ENCODE peak calls at places on chromosomes 4 and X, in seven cellular contexts. One of them, this sample, is unnamed.

GRCh38 chrX:54064564-54064963 is 20.3 kb upstream of the PHF8 start:
- DNase-seq in heart right ventricle: no peak
- DNase-seq in NCI-H2171 treated with DMSO at 0.1 percent for 48 hours: no peak
- DNase-seq in NB4: no peak
- DNase-seq in choroid plexus epithelial cell: no peak
- DNase-seq in RCC 7860: peak
- DNase-seq in activated CD4-positive, CD25-positive, alpha-beta regulatory T cell treated with anti-CD3 and anti-CD28 coated beads, Interleukin-2, amount 50 U/mL, for 72 hours: no peak
- DNase-seq in this sample: no peak

GRCh38 chr4:22071749-22072148 is 123.2 kb upstream of the KCNIP4 start:
- DNase-seq in activated CD4-positive, CD25-positive, alpha-beta regulatory T cell treated with anti-CD3 and anti-CD28 coated beads, Interleukin-2, amount 50 U/mL, for 72 hours: no peak
- DNase-seq in NB4: no peak
- DNase-seq in RCC 7860: peak
- DNase-seq in heart right ventricle: no peak
- DNase-seq in choroid plexus epithelial cell: no peak
- DNase-seq in NCI-H2171 treated with DMSO at 0.1 percent for 48 hours: no peak
- DNase-seq in this sample: no peak

GRCh38 chrX:55161581-55161980 is 58.6 kb upstream of the PAGE5 start:
- DNase-seq in activated CD4-positive, CD25-positive, alpha-beta regulatory T cell treated with anti-CD3 and anti-CD28 coated beads, Interleukin-2, amount 50 U/mL, for 72 hours: no peak
- DNase-seq in NCI-H2171 treated with DMSO at 0.1 percent for 48 hours: no peak
- DNase-seq in heart right ventricle: no peak
- DNase-seq in RCC 7860: no peak
- DNase-seq in NB4: no peak
- DNase-seq in choroid plexus epithelial cell: no peak
- DNase-seq in this sample: no peak

GRCh38 chrX:46034868-46035267 is 510.4 kb downstream of the ZNF674 start:
- DNase-seq in activated CD4-positive, CD25-positive, alpha-beta regulatory T cell treated with anti-CD3 and anti-CD28 coated beads, Interleukin-2, amount 50 U/mL, for 72 hours: no peak
- DNase-seq in choroid plexus epithelial cell: no peak
- DNase-seq in NCI-H2171 treated with DMSO at 0.1 percent for 48 hours: no peak
- DNase-seq in RCC 7860: no peak
- DNase-seq in NB4: no peak
- DNase-seq in heart right ventricle: no peak
- DNase-seq in this sample: no peak

GRCh38 chrX:8139713-8140112 is 31.4 kb downstream of the VCX2 start:
- DNase-seq in heart right ventricle: no peak
- DNase-seq in NCI-H2171 treated with DMSO at 0.1 percent for 48 hours: no peak
- DNase-seq in RCC 7860: no peak
- DNase-seq in NB4: peak
- DNase-seq in activated CD4-positive, CD25-positive, alpha-beta regulatory T cell treated with anti-CD3 and anti-CD28 coated beads, Interleukin-2, amount 50 U/mL, for 72 hours: no peak
- DNase-seq in choroid plexus epithelial cell: peak
- DNase-seq in this sample: no peak

GRCh38 chr4:8916251-8916913 is 44.7 kb upstream of the HMX1 start:
- DNase-seq in choroid plexus epithelial cell: no peak
- DNase-seq in RCC 7860: no peak
- DNase-seq in heart right ventricle: no peak
- DNase-seq in NB4: peak
- DNase-seq in activated CD4-positive, CD25-positive, alpha-beta regulatory T cell treated with anti-CD3 and anti-CD28 coated beads, Interleukin-2, amount 50 U/mL, for 72 hours: no peak
- DNase-seq in NCI-H2171 treated with DMSO at 0.1 percent for 48 hours: no peak
- DNase-seq in this sample: peak

GRCh38 chrX:3549442-3549875 is 164.0 kb downstream of the PRKX start:
- DNase-seq in NCI-H2171 treated with DMSO at 0.1 percent for 48 hours: peak
- DNase-seq in activated CD4-positive, CD25-positive, alpha-beta regulatory T cell treated with anti-CD3 and anti-CD28 coated beads, Interleukin-2, amount 50 U/mL, for 72 hours: no peak
- DNase-seq in heart right ventricle: peak
- DNase-seq in NB4: peak
- DNase-seq in RCC 7860: no peak
- DNase-seq in choroid plexus epithelial cell: peak
- DNase-seq in this sample: no peak

GRCh38 chrX:122579521-122579920 is 604.6 kb upstream of the GRIA3 start:
- DNase-seq in choroid plexus epithelial cell: peak
- DNase-seq in NCI-H2171 treated with DMSO at 0.1 percent for 48 hours: no peak
- DNase-seq in NB4: no peak
- DNase-seq in activated CD4-positive, CD25-positive, alpha-beta regulatory T cell treated with anti-CD3 and anti-CD28 coated beads, Interleukin-2, amount 50 U/mL, for 72 hours: no peak
- DNase-seq in heart right ventricle: no peak
- DNase-seq in RCC 7860: no peak
- DNase-seq in this sample: no peak

GRCh38 chr4:70613893-70614572 is 14.5 kb upstream of the ENAM start:
- DNase-seq in choroid plexus epithelial cell: peak
- DNase-seq in activated CD4-positive, CD25-positive, alpha-beta regulatory T cell treated with anti-CD3 and anti-CD28 coated beads, Interleukin-2, amount 50 U/mL, for 72 hours: no peak
- DNase-seq in RCC 7860: no peak
- DNase-seq in NB4: no peak
- DNase-seq in heart right ventricle: no peak
- DNase-seq in NCI-H2171 treated with DMSO at 0.1 percent for 48 hours: no peak
- DNase-seq in this sample: no peak

GRCh38 chr4:106478152-106478551 is 109.6 kb upstream of the GIMD1 start:
- DNase-seq in NB4: no peak
- DNase-seq in choroid plexus epithelial cell: no peak
- DNase-seq in activated CD4-positive, CD25-positive, alpha-beta regulatory T cell treated with anti-CD3 and anti-CD28 coated beads, Interleukin-2, amount 50 U/mL, for 72 hours: no peak
- DNase-seq in NCI-H2171 treated with DMSO at 0.1 percent for 48 hours: no peak
- DNase-seq in RCC 7860: no peak
- DNase-seq in heart right ventricle: no peak
- DNase-seq in this sample: no peak

GRCh38 chr4:36835246-36835645 is 409.3 kb upstream of the NWD2 start:
- DNase-seq in heart right ventricle: no peak
- DNase-seq in NB4: no peak
- DNase-seq in activated CD4-positive, CD25-positive, alpha-beta regulatory T cell treated with anti-CD3 and anti-CD28 coated beads, Interleukin-2, amount 50 U/mL, for 72 hours: no peak
- DNase-seq in RCC 7860: no peak
- DNase-seq in choroid plexus epithelial cell: no peak
- DNase-seq in NCI-H2171 treated with DMSO at 0.1 percent for 48 hours: no peak
- DNase-seq in this sample: no peak

GRCh38 chr4:14888790-14889189 is 113.5 kb upstream of the CPEB2 start:
- DNase-seq in choroid plexus epithelial cell: peak
- DNase-seq in NB4: no peak
- DNase-seq in NCI-H2171 treated with DMSO at 0.1 percent for 48 hours: no peak
- DNase-seq in RCC 7860: no peak
- DNase-seq in heart right ventricle: no peak
- DNase-seq in activated CD4-positive, CD25-positive, alpha-beta regulatory T cell treated with anti-CD3 and anti-CD28 coated beads, Interleukin-2, amount 50 U/mL, for 72 hours: no peak
- DNase-seq in this sample: no peak

GRCh38 chrX:119181491-119181890 is 53.9 kb upstream of the KIAA1210 start:
- DNase-seq in NCI-H2171 treated with DMSO at 0.1 percent for 48 hours: no peak
- DNase-seq in activated CD4-positive, CD25-positive, alpha-beta regulatory T cell treated with anti-CD3 and anti-CD28 coated beads, Interleukin-2, amount 50 U/mL, for 72 hours: no peak
- DNase-seq in choroid plexus epithelial cell: no peak
- DNase-seq in NB4: peak
- DNase-seq in RCC 7860: no peak
- DNase-seq in heart right ventricle: no peak
- DNase-seq in this sample: no peak

GRCh38 chr4:64617813-64618212 is 208.6 kb upstream of the TECRL start:
- DNase-seq in RCC 7860: no peak
- DNase-seq in activated CD4-positive, CD25-positive, alpha-beta regulatory T cell treated with anti-CD3 and anti-CD28 coated beads, Interleukin-2, amount 50 U/mL, for 72 hours: no peak
- DNase-seq in choroid plexus epithelial cell: no peak
- DNase-seq in heart right ventricle: no peak
- DNase-seq in NB4: peak
- DNase-seq in NCI-H2171 treated with DMSO at 0.1 percent for 48 hours: peak
- DNase-seq in this sample: no peak

GRCh38 chrX:50721771-50722521 is 92.0 kb downstream of the SHROOM4 start:
- DNase-seq in activated CD4-positive, CD25-positive, alpha-beta regulatory T cell treated with anti-CD3 and anti-CD28 coated beads, Interleukin-2, amount 50 U/mL, for 72 hours: no peak
- DNase-seq in choroid plexus epithelial cell: no peak
- DNase-seq in NB4: no peak
- DNase-seq in RCC 7860: no peak
- DNase-seq in NCI-H2171 treated with DMSO at 0.1 percent for 48 hours: no peak
- DNase-seq in heart right ventricle: no peak
- DNase-seq in this sample: no peak

GRCh38 chr4:3402409-3403103 is 39.2 kb upstream of the HGFAC start:
- DNase-seq in NB4: no peak
- DNase-seq in RCC 7860: peak
- DNase-seq in NCI-H2171 treated with DMSO at 0.1 percent for 48 hours: no peak
- DNase-seq in choroid plexus epithelial cell: peak
- DNase-seq in activated CD4-positive, CD25-positive, alpha-beta regulatory T cell treated with anti-CD3 and anti-CD28 coated beads, Interleukin-2, amount 50 U/mL, for 72 hours: no peak
- DNase-seq in heart right ventricle: peak
- DNase-seq in this sample: peak

GRCh38 chr4:167415461-167415860 is 181.2 kb upstream of the SPOCK3 start:
- DNase-seq in heart right ventricle: no peak
- DNase-seq in choroid plexus epithelial cell: no peak
- DNase-seq in activated CD4-positive, CD25-positive, alpha-beta regulatory T cell treated with anti-CD3 and anti-CD28 coated beads, Interleukin-2, amount 50 U/mL, for 72 hours: no peak
- DNase-seq in NCI-H2171 treated with DMSO at 0.1 percent for 48 hours: no peak
- DNase-seq in NB4: no peak
- DNase-seq in RCC 7860: no peak
- DNase-seq in this sample: no peak

GRCh38 chr4:139279723-139280620 is at the start of gene MGARP:
- DNase-seq in NB4: no peak
- DNase-seq in NCI-H2171 treated with DMSO at 0.1 percent for 48 hours: no peak
- DNase-seq in RCC 7860: no peak
- DNase-seq in choroid plexus epithelial cell: peak
- DNase-seq in heart right ventricle: peak
- DNase-seq in activated CD4-positive, CD25-positive, alpha-beta regulatory T cell treated with anti-CD3 and anti-CD28 coated beads, Interleukin-2, amount 50 U/mL, for 72 hours: no peak
- DNase-seq in this sample: peak

GRCh38 chr4:121900132-121900983 is 30.1 kb upstream of the BBS7 start:
- DNase-seq in NCI-H2171 treated with DMSO at 0.1 percent for 48 hours: peak
- DNase-seq in NB4: peak
- DNase-seq in activated CD4-positive, CD25-positive, alpha-beta regulatory T cell treated with anti-CD3 and anti-CD28 coated beads, Interleukin-2, amount 50 U/mL, for 72 hours: peak
- DNase-seq in choroid plexus epithelial cell: peak
- DNase-seq in RCC 7860: peak
- DNase-seq in heart right ventricle: no peak
- DNase-seq in this sample: peak

GRCh38 chr4:21474195-21474594 is 474.4 kb downstream of the KCNIP4 start:
- DNase-seq in choroid plexus epithelial cell: no peak
- DNase-seq in NB4: no peak
- DNase-seq in heart right ventricle: no peak
- DNase-seq in activated CD4-positive, CD25-positive, alpha-beta regulatory T cell treated with anti-CD3 and anti-CD28 coated beads, Interleukin-2, amount 50 U/mL, for 72 hours: no peak
- DNase-seq in NCI-H2171 treated with DMSO at 0.1 percent for 48 hours: no peak
- DNase-seq in RCC 7860: no peak
- DNase-seq in this sample: no peak

GRCh38 chr4:108694423-108694822 is 44.0 kb downstream of the OSTC start:
- DNase-seq in choroid plexus epithelial cell: no peak
- DNase-seq in NB4: no peak
- DNase-seq in NCI-H2171 treated with DMSO at 0.1 percent for 48 hours: no peak
- DNase-seq in heart right ventricle: no peak
- DNase-seq in RCC 7860: no peak
- DNase-seq in activated CD4-positive, CD25-positive, alpha-beta regulatory T cell treated with anti-CD3 and anti-CD28 coated beads, Interleukin-2, amount 50 U/mL, for 72 hours: no peak
- DNase-seq in this sample: no peak

GRCh38 chr4:6019316-6020263 is 1.4 kb upstream of the C4orf50 start:
- DNase-seq in NCI-H2171 treated with DMSO at 0.1 percent for 48 hours: peak
- DNase-seq in activated CD4-positive, CD25-positive, alpha-beta regulatory T cell treated with anti-CD3 and anti-CD28 coated beads, Interleukin-2, amount 50 U/mL, for 72 hours: peak
- DNase-seq in RCC 7860: peak
- DNase-seq in heart right ventricle: no peak
- DNase-seq in NB4: peak
- DNase-seq in choroid plexus epithelial cell: peak
- DNase-seq in this sample: peak

GRCh38 chr4:128803783-128804182 is 5.7 kb upstream of the JADE1 start:
- DNase-seq in choroid plexus epithelial cell: no peak
- DNase-seq in RCC 7860: no peak
- DNase-seq in heart right ventricle: no peak
- DNase-seq in NB4: no peak
- DNase-seq in activated CD4-positive, CD25-positive, alpha-beta regulatory T cell treated with anti-CD3 and anti-CD28 coated beads, Interleukin-2, amount 50 U/mL, for 72 hours: no peak
- DNase-seq in NCI-H2171 treated with DMSO at 0.1 percent for 48 hours: no peak
- DNase-seq in this sample: no peak

GRCh38 chrX:35351795-35352483 is 409.3 kb downstream of the FAM47B start:
- DNase-seq in NB4: no peak
- DNase-seq in NCI-H2171 treated with DMSO at 0.1 percent for 48 hours: no peak
- DNase-seq in heart right ventricle: no peak
- DNase-seq in choroid plexus epithelial cell: no peak
- DNase-seq in activated CD4-positive, CD25-positive, alpha-beta regulatory T cell treated with anti-CD3 and anti-CD28 coated beads, Interleukin-2, amount 50 U/mL, for 72 hours: no peak
- DNase-seq in RCC 7860: no peak
- DNase-seq in this sample: no peak

GRCh38 chr4:144819591-144819990 is 173.6 kb downstream of the HHIP start:
- DNase-seq in NB4: no peak
- DNase-seq in NCI-H2171 treated with DMSO at 0.1 percent for 48 hours: no peak
- DNase-seq in activated CD4-positive, CD25-positive, alpha-beta regulatory T cell treated with anti-CD3 and anti-CD28 coated beads, Interleukin-2, amount 50 U/mL, for 72 hours: no peak
- DNase-seq in choroid plexus epithelial cell: peak
- DNase-seq in RCC 7860: no peak
- DNase-seq in heart right ventricle: no peak
- DNase-seq in this sample: no peak

GRCh38 chrX:47817421-47817820 is 19.3 kb upstream of the ZNF81 start:
- DNase-seq in RCC 7860: no peak
- DNase-seq in NB4: no peak
- DNase-seq in choroid plexus epithelial cell: peak
- DNase-seq in NCI-H2171 treated with DMSO at 0.1 percent for 48 hours: no peak
- DNase-seq in activated CD4-positive, CD25-positive, alpha-beta regulatory T cell treated with anti-CD3 and anti-CD28 coated beads, Interleukin-2, amount 50 U/mL, for 72 hours: no peak
- DNase-seq in heart right ventricle: no peak
- DNase-seq in this sample: no peak

GRCh38 chrX:154714925-154715324 is 36.0 kb downstream of the GAB3 start:
- DNase-seq in choroid plexus epithelial cell: peak
- DNase-seq in NB4: peak
- DNase-seq in NCI-H2171 treated with DMSO at 0.1 percent for 48 hours: peak
- DNase-seq in RCC 7860: peak
- DNase-seq in heart right ventricle: no peak
- DNase-seq in activated CD4-positive, CD25-positive, alpha-beta regulatory T cell treated with anti-CD3 and anti-CD28 coated beads, Interleukin-2, amount 50 U/mL, for 72 hours: peak
- DNase-seq in this sample: peak

GRCh38 chrX:77743720-77744119 is 42.3 kb downstream of the ATRX start:
- DNase-seq in NB4: no peak
- DNase-seq in NCI-H2171 treated with DMSO at 0.1 percent for 48 hours: no peak
- DNase-seq in activated CD4-positive, CD25-positive, alpha-beta regulatory T cell treated with anti-CD3 and anti-CD28 coated beads, Interleukin-2, amount 50 U/mL, for 72 hours: no peak
- DNase-seq in choroid plexus epithelial cell: no peak
- DNase-seq in RCC 7860: no peak
- DNase-seq in heart right ventricle: no peak
- DNase-seq in this sample: no peak

GRCh38 chr4:48093949-48094550 is 40.0 kb downstream of the TXK start:
- DNase-seq in NB4: no peak
- DNase-seq in activated CD4-positive, CD25-positive, alpha-beta regulatory T cell treated with anti-CD3 and anti-CD28 coated beads, Interleukin-2, amount 50 U/mL, for 72 hours: no peak
- DNase-seq in heart right ventricle: no peak
- DNase-seq in choroid plexus epithelial cell: peak
- DNase-seq in RCC 7860: peak
- DNase-seq in NCI-H2171 treated with DMSO at 0.1 percent for 48 hours: no peak
- DNase-seq in this sample: no peak

GRCh38 chr4:142402925-142403324 is 443.2 kb downstream of the INPP4B start:
- DNase-seq in heart right ventricle: no peak
- DNase-seq in NB4: no peak
- DNase-seq in activated CD4-positive, CD25-positive, alpha-beta regulatory T cell treated with anti-CD3 and anti-CD28 coated beads, Interleukin-2, amount 50 U/mL, for 72 hours: no peak
- DNase-seq in choroid plexus epithelial cell: no peak
- DNase-seq in NCI-H2171 treated with DMSO at 0.1 percent for 48 hours: no peak
- DNase-seq in RCC 7860: no peak
- DNase-seq in this sample: no peak

GRCh38 chrX:12065251-12065650 is 73.0 kb upstream of the FRMPD4 start:
- DNase-seq in NB4: peak
- DNase-seq in choroid plexus epithelial cell: peak
- DNase-seq in heart right ventricle: no peak
- DNase-seq in activated CD4-positive, CD25-positive, alpha-beta regulatory T cell treated with anti-CD3 and anti-CD28 coated beads, Interleukin-2, amount 50 U/mL, for 72 hours: no peak
- DNase-seq in RCC 7860: no peak
- DNase-seq in NCI-H2171 treated with DMSO at 0.1 percent for 48 hours: no peak
- DNase-seq in this sample: peak

GRCh38 chr4:147958057-147958456 is 226.2 kb downstream of the ARHGAP10 start:
- DNase-seq in heart right ventricle: no peak
- DNase-seq in activated CD4-positive, CD25-positive, alpha-beta regulatory T cell treated with anti-CD3 and anti-CD28 coated beads, Interleukin-2, amount 50 U/mL, for 72 hours: no peak
- DNase-seq in NCI-H2171 treated with DMSO at 0.1 percent for 48 hours: no peak
- DNase-seq in NB4: no peak
- DNase-seq in choroid plexus epithelial cell: no peak
- DNase-seq in RCC 7860: no peak
- DNase-seq in this sample: no peak

GRCh38 chr4:124144302-124144701 is 568.2 kb downstream of the ANKRD50 start:
- DNase-seq in activated CD4-positive, CD25-positive, alpha-beta regulatory T cell treated with anti-CD3 and anti-CD28 coated beads, Interleukin-2, amount 50 U/mL, for 72 hours: no peak
- DNase-seq in choroid plexus epithelial cell: no peak
- DNase-seq in RCC 7860: no peak
- DNase-seq in heart right ventricle: no peak
- DNase-seq in NCI-H2171 treated with DMSO at 0.1 percent for 48 hours: no peak
- DNase-seq in NB4: no peak
- DNase-seq in this sample: no peak

GRCh38 chr4:10006236-10006603 is 15.1 kb downstream of the SLC2A9 start:
- DNase-seq in NCI-H2171 treated with DMSO at 0.1 percent for 48 hours: no peak
- DNase-seq in RCC 7860: peak
- DNase-seq in NB4: peak
- DNase-seq in heart right ventricle: no peak
- DNase-seq in activated CD4-positive, CD25-positive, alpha-beta regulatory T cell treated with anti-CD3 and anti-CD28 coated beads, Interleukin-2, amount 50 U/mL, for 72 hours: no peak
- DNase-seq in choroid plexus epithelial cell: peak
- DNase-seq in this sample: no peak

GRCh38 chrX:38426785-38427184 is 74.4 kb downstream of the OTC start:
- DNase-seq in RCC 7860: no peak
- DNase-seq in heart right ventricle: no peak
- DNase-seq in choroid plexus epithelial cell: peak
- DNase-seq in activated CD4-positive, CD25-positive, alpha-beta regulatory T cell treated with anti-CD3 and anti-CD28 coated beads, Interleukin-2, amount 50 U/mL, for 72 hours: no peak
- DNase-seq in NB4: peak
- DNase-seq in NCI-H2171 treated with DMSO at 0.1 percent for 48 hours: peak
- DNase-seq in this sample: no peak

GRCh38 chrX:19003756-19004155 is 19.8 kb upstream of the PHKA2 start:
- DNase-seq in NCI-H2171 treated with DMSO at 0.1 percent for 48 hours: no peak
- DNase-seq in RCC 7860: no peak
- DNase-seq in choroid plexus epithelial cell: no peak
- DNase-seq in activated CD4-positive, CD25-positive, alpha-beta regulatory T cell treated with anti-CD3 and anti-CD28 coated beads, Interleukin-2, amount 50 U/mL, for 72 hours: no peak
- DNase-seq in heart right ventricle: no peak
- DNase-seq in NB4: no peak
- DNase-seq in this sample: no peak

GRCh38 chr4:6282247-6282646 is 12.6 kb downstream of the WFS1 start:
- DNase-seq in heart right ventricle: no peak
- DNase-seq in choroid plexus epithelial cell: peak
- DNase-seq in NB4: peak
- DNase-seq in activated CD4-positive, CD25-positive, alpha-beta regulatory T cell treated with anti-CD3 and anti-CD28 coated beads, Interleukin-2, amount 50 U/mL, for 72 hours: no peak
- DNase-seq in RCC 7860: no peak
- DNase-seq in NCI-H2171 treated with DMSO at 0.1 percent for 48 hours: no peak
- DNase-seq in this sample: peak

This sample was measured in hepatic stellate cell.